ENCODE peak calls at places on chromosomes 6 and 20, in eight cellular contexts. One of them, this sample, is unnamed.

GRCh38 chr20:15455279-15455678 is 1117.9 kb upstream of the FLRT3 start:
- DNase-seq in Caco-2: no peak
- DNase-seq in Calu3: no peak
- DNase-seq in PC-3: peak; percentile 51
- DNase-seq in cardiac fibroblast: no peak
- DNase-seq in AG10803: no peak
- DNase-seq in fibroblast of pulmonary artery: no peak
- DNase-seq in mesothelial cell of epicardium: no peak
- DNase-seq in this sample: no peak

GRCh38 chr6:151900897-151901485 is 93.5 kb downstream of the ESR1 start:
- DNase-seq in Caco-2: no peak
- DNase-seq in Calu3: peak; percentile 74
- DNase-seq in PC-3: peak; percentile 96
- DNase-seq in cardiac fibroblast: no peak
- DNase-seq in AG10803: no peak
- DNase-seq in fibroblast of pulmonary artery: no peak
- DNase-seq in mesothelial cell of epicardium: no peak
- DNase-seq in this sample: no peak

GRCh38 chr20:63502671-63503172 is 3.8 kb upstream of the EEF1A2 start:
- DNase-seq in Caco-2: no peak
- DNase-seq in Calu3: no peak
- DNase-seq in PC-3: no peak
- DNase-seq in cardiac fibroblast: no peak
- DNase-seq in AG10803: no peak
- DNase-seq in fibroblast of pulmonary artery: no peak
- DNase-seq in mesothelial cell of epicardium: no peak
- DNase-seq in this sample: no peak

GRCh38 chr6:169967687-169968086 is 216.3 kb downstream of the ERMARD start:
- DNase-seq in Caco-2: no peak
- DNase-seq in Calu3: no peak
- DNase-seq in PC-3: no peak
- DNase-seq in cardiac fibroblast: no peak
- DNase-seq in AG10803: no peak
- DNase-seq in fibroblast of pulmonary artery: no peak
- DNase-seq in mesothelial cell of epicardium: no peak
- DNase-seq in this sample: peak; percentile 46

GRCh38 chr6:14211596-14211961 is 94.0 kb downstream of the CD83 start:
- DNase-seq in Caco-2: no peak
- DNase-seq in Calu3: no peak
- DNase-seq in PC-3: peak; percentile 9
- DNase-seq in cardiac fibroblast: peak; percentile 53
- DNase-seq in AG10803: peak; percentile 33
- DNase-seq in fibroblast of pulmonary artery: peak; percentile 44
- DNase-seq in mesothelial cell of epicardium: no peak
- DNase-seq in this sample: no peak

GRCh38 chr6:118735320-118735719 is 83.9 kb upstream of the CEP85L start:
- DNase-seq in Caco-2: peak; percentile 4
- DNase-seq in Calu3: peak; percentile 15
- DNase-seq in PC-3: peak; percentile 28
- DNase-seq in cardiac fibroblast: peak; percentile 23
- DNase-seq in AG10803: no peak
- DNase-seq in fibroblast of pulmonary artery: peak; percentile 37
- DNase-seq in mesothelial cell of epicardium: no peak
- DNase-seq in this sample: no peak

GRCh38 chr6:4008324-4009047 is 70.5 kb downstream of the FAM217A start:
- DNase-seq in Caco-2: peak; percentile 68
- DNase-seq in Calu3: peak; percentile 16
- DNase-seq in PC-3: peak; percentile 79
- DNase-seq in cardiac fibroblast: peak; percentile 90
- DNase-seq in AG10803: peak; percentile 91
- DNase-seq in fibroblast of pulmonary artery: peak; percentile 90
- DNase-seq in mesothelial cell of epicardium: no peak
- DNase-seq in this sample: no peak

GRCh38 chr6:16398587-16398986 is 160.2 kb downstream of the GMPR start:
- DNase-seq in Caco-2: no peak
- DNase-seq in Calu3: no peak
- DNase-seq in PC-3: no peak
- DNase-seq in cardiac fibroblast: peak; percentile 79
- DNase-seq in AG10803: peak; percentile 84
- DNase-seq in fibroblast of pulmonary artery: peak; percentile 75
- DNase-seq in mesothelial cell of epicardium: no peak
- DNase-seq in this sample: no peak

GRCh38 chr6:31285496-31285895 is 13.6 kb upstream of the HLA-C start:
- DNase-seq in Caco-2: no peak
- DNase-seq in Calu3: no peak
- DNase-seq in PC-3: no peak
- DNase-seq in cardiac fibroblast: no peak
- DNase-seq in AG10803: no peak
- DNase-seq in fibroblast of pulmonary artery: no peak
- DNase-seq in mesothelial cell of epicardium: no peak
- DNase-seq in this sample: no peak

GRCh38 chr6:63764318-63764916 is 128.8 kb downstream of the PHF3 start:
- DNase-seq in Caco-2: peak; percentile 36
- DNase-seq in Calu3: no peak
- DNase-seq in PC-3: peak; percentile 74
- DNase-seq in cardiac fibroblast: peak; percentile 61
- DNase-seq in AG10803: peak; percentile 41
- DNase-seq in fibroblast of pulmonary artery: peak; percentile 73
- DNase-seq in mesothelial cell of epicardium: no peak
- DNase-seq in this sample: no peak

GRCh38 chr6:44161997-44162338 is 3.3 kb downstream of the CAPN11 start:
- DNase-seq in Caco-2: no peak
- DNase-seq in Calu3: no peak
- DNase-seq in PC-3: peak; percentile 54
- DNase-seq in cardiac fibroblast: no peak
- DNase-seq in AG10803: peak; percentile 33
- DNase-seq in fibroblast of pulmonary artery: peak; percentile 15
- DNase-seq in mesothelial cell of epicardium: no peak
- DNase-seq in this sample: no peak

DNA sequence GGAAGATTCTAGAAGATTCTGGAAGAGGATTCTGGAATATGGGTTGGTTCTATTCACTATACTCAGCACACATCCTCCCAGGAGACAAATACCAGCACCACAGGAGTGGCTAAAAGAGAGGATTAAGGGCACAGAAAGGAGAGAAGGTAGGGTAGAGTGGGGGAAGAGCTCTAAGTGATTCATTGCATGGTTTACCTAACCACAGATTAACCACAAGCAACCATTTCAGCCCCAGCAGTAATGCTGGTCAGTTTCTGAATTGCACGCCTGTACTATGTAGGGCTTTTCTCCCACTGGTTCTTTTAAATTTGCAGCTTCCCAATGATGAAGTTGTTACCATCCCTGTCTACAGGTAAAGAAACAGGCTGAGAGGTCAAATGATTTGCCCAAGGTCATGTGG is 192.7 kb upstream of the PMEPA1 start:
- DNase-seq in Caco-2: no peak
- DNase-seq in Calu3: peak; percentile 63
- DNase-seq in PC-3: peak; percentile 92
- DNase-seq in cardiac fibroblast: peak; percentile 7
- DNase-seq in AG10803: peak; percentile 79
- DNase-seq in fibroblast of pulmonary artery: peak; percentile 2
- DNase-seq in mesothelial cell of epicardium: no peak
- DNase-seq in this sample: no peak
- TF ChIP-seq CTCF in Caco-2: no peak
- TF ChIP-seq CTCF in Calu3: peak; percentile 40
- TF ChIP-seq CTCF in PC-3: peak; percentile 33
- TF ChIP-seq CTCF in cardiac fibroblast: no peak
- TF ChIP-seq CTCF in AG10803: peak; percentile 49
- TF ChIP-seq CTCF in fibroblast of pulmonary artery: no peak
- TF ChIP-seq CTCF in mesothelial cell of epicardium: no peak
- TF ChIP-seq CTCF in this sample: no peak

GRCh38 chr6:158026054-158026900 is 44.6 kb downstream of the SYNJ2 start:
- DNase-seq in Caco-2: no peak
- DNase-seq in Calu3: peak; percentile 93
- DNase-seq in PC-3: peak; percentile 74
- DNase-seq in cardiac fibroblast: peak; percentile 99
- DNase-seq in AG10803: peak; percentile 94
- DNase-seq in fibroblast of pulmonary artery: peak; percentile 99
- DNase-seq in mesothelial cell of epicardium: peak; percentile 56
- DNase-seq in this sample: peak; percentile 94
- TF ChIP-seq CTCF in Caco-2: no peak
- TF ChIP-seq CTCF in Calu3: peak; percentile 88
- TF ChIP-seq CTCF in PC-3: no peak
- TF ChIP-seq CTCF in cardiac fibroblast: peak; percentile 80
- TF ChIP-seq CTCF in AG10803: peak; percentile 60
- TF ChIP-seq CTCF in fibroblast of pulmonary artery: peak; percentile 71
- TF ChIP-seq CTCF in mesothelial cell of epicardium: no peak
- TF ChIP-seq CTCF in this sample: peak; percentile 56

GRCh38 chr6:168119539-168119938 is 40.5 kb upstream of the FRMD1 start:
- DNase-seq in Caco-2: no peak
- DNase-seq in Calu3: no peak
- DNase-seq in PC-3: no peak
- DNase-seq in cardiac fibroblast: no peak
- DNase-seq in AG10803: no peak
- DNase-seq in fibroblast of pulmonary artery: no peak
- DNase-seq in mesothelial cell of epicardium: no peak
- DNase-seq in this sample: no peak

GRCh38 chr6:168116446-168116974 is 37.5 kb upstream of the FRMD1 start:
- DNase-seq in Caco-2: no peak
- DNase-seq in Calu3: no peak
- DNase-seq in PC-3: no peak
- DNase-seq in cardiac fibroblast: no peak
- DNase-seq in AG10803: no peak
- DNase-seq in fibroblast of pulmonary artery: no peak
- DNase-seq in mesothelial cell of epicardium: no peak
- DNase-seq in this sample: no peak

GRCh38 chr6:168118935-168119334 is 39.9 kb upstream of the FRMD1 start:
- DNase-seq in Caco-2: no peak
- DNase-seq in Calu3: no peak
- DNase-seq in PC-3: no peak
- DNase-seq in cardiac fibroblast: no peak
- DNase-seq in AG10803: no peak
- DNase-seq in fibroblast of pulmonary artery: no peak
- DNase-seq in mesothelial cell of epicardium: no peak
- DNase-seq in this sample: peak; percentile 60

GRCh38 chr6:168116975-168117899 is 38.2 kb upstream of the FRMD1 start:
- DNase-seq in Caco-2: no peak
- DNase-seq in Calu3: no peak
- DNase-seq in PC-3: no peak
- DNase-seq in cardiac fibroblast: no peak
- DNase-seq in AG10803: no peak
- DNase-seq in fibroblast of pulmonary artery: no peak
- DNase-seq in mesothelial cell of epicardium: no peak
- DNase-seq in this sample: peak; percentile 68

DNA sequence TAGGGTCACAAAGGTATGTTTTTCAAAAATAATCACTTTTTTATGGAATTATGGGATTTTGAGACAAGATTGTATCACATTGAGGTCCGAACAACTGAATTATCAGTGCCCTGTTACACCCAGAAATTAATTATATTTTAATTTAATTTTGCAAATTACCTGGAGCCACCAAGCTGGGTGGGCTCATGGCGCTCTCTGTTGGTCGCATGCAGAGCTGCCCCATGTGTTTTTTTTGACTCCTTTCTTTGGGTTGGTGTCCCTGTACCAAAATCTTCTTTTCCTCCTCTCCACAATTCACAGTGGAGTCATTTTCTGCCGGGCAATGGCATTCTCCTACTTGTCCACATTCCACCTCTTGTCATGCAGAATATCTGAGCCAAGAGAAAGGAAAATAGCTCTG is 38.9 kb upstream of the FRMD1 start:
- DNase-seq in Caco-2: no peak
- DNase-seq in Calu3: no peak
- DNase-seq in PC-3: no peak
- DNase-seq in cardiac fibroblast: no peak
- DNase-seq in AG10803: no peak
- DNase-seq in fibroblast of pulmonary artery: no peak
- DNase-seq in mesothelial cell of epicardium: no peak
- DNase-seq in this sample: no peak
- TF ChIP-seq CTCF in Caco-2: peak; percentile 35
- TF ChIP-seq CTCF in Calu3: peak; percentile 17
- TF ChIP-seq CTCF in PC-3: peak; percentile 38
- TF ChIP-seq CTCF in cardiac fibroblast: peak; percentile 13
- TF ChIP-seq CTCF in AG10803: peak; percentile 33
- TF ChIP-seq CTCF in fibroblast of pulmonary artery: peak; percentile 43
- TF ChIP-seq CTCF in mesothelial cell of epicardium: no peak
- TF ChIP-seq CTCF in this sample: peak; percentile 53

DNA sequence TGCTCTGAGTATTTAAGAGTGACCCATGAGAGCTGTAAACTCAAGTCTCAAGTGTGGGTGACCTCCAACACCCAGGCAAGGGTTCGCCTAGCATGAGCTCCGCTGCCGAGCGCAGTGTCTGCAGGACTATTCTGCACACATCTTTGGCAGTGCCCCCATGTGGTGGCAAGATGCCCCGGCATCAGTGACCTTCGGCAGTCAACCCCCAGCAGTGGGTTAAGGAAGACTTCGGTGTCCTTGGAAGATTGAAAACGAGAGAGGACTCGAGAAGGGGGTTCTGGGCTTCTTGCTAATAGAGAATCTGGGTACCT is 43.1 kb downstream of the RBM38 start:
- DNase-seq in Caco-2: no peak
- DNase-seq in Calu3: no peak
- DNase-seq in PC-3: no peak
- DNase-seq in cardiac fibroblast: no peak
- DNase-seq in AG10803: no peak
- DNase-seq in fibroblast of pulmonary artery: no peak
- DNase-seq in mesothelial cell of epicardium: no peak
- DNase-seq in this sample: no peak
- TF ChIP-seq CTCF in Caco-2: peak; percentile 18
- TF ChIP-seq CTCF in Calu3: peak; percentile 20
- TF ChIP-seq CTCF in PC-3: peak; percentile 49
- TF ChIP-seq CTCF in cardiac fibroblast: no peak
- TF ChIP-seq CTCF in AG10803: no peak
- TF ChIP-seq CTCF in fibroblast of pulmonary artery: peak; percentile 4
- TF ChIP-seq CTCF in mesothelial cell of epicardium: no peak
- TF ChIP-seq CTCF in this sample: no peak